ENCODE peak calls at places on chromosomes 11 and 22, in five cellular contexts. L is sigmoid colon, D is tibial nerve, Q is thyroid gland, G is testis. I is an unnamed sample.

GRCh38 chr11:70076461-70076931 is 1.6 kb upstream of the ANO1 start:
- DNase-seq in L (peak), D (no peak), Q (peak), G (no peak), I (peak)

GRCh38 chr11:14308897-14309387 is 50.0 kb downstream of the RRAS2 start:
- DNase-seq in L (no peak), D (no peak), Q (no peak), G (no peak), I (no peak)

GRCh38 chr11:126817096-126817495 is 183.5 kb downstream of the KIRREL3 start:
- DNase-seq in L (no peak), D (no peak), Q (no peak), G (no peak), I (no peak)

GRCh38 chr11:72553748-72554147 is 119.4 kb upstream of the CLPB start:
- DNase-seq in L (no peak), D (no peak), Q (no peak), G (no peak), I (no peak)

GRCh38 chr11:46541593-46542371 is 52.0 kb downstream of the AMBRA1 start:
- DNase-seq in L (no peak), D (no peak), Q (peak), G (peak), I (peak)

GRCh38 chr22:47236718-47237117 is 474.3 kb downstream of the TBC1D22A start:
- DNase-seq in L (no peak), D (no peak), Q (no peak), G (no peak), I (no peak)

GRCh38 chr11:73334244-73335203 is 26.4 kb downstream of the ARHGEF17 start:
- DNase-seq in L (peak), D (peak), Q (peak), G (peak), I (peak)

GRCh38 chr11:11535611-11536010 is 86.2 kb downstream of the GALNT18 start:
- DNase-seq in L (no peak), D (no peak), Q (no peak), G (no peak), I (no peak)

GRCh38 chr22:48037618-48038017 is 1275.2 kb downstream of the TBC1D22A start:
- DNase-seq in L (no peak), D (no peak), Q (no peak), G (no peak), I (no peak)

GRCh38 chr22:39877079-39877682 is 16.4 kb downstream of the ENTHD1 start:
- DNase-seq in L (no peak), D (no peak), Q (no peak), G (no peak), I (no peak)

GRCh38 chr11:122115520-122116343 is at the start of gene BLID:
- DNase-seq in L (peak), D (peak), Q (peak), G (peak), I (no peak)

GRCh38 chr11:69307421-69307820 is 13.5 kb downstream of the MYEOV start:
- DNase-seq in L (peak), D (no peak), Q (no peak), G (no peak), I (no peak)

GRCh38 chr22:41445171-41446056 is 1.2 kb downstream of the TOB2 start:
- DNase-seq in L (peak), D (no peak), Q (peak), G (peak), I (no peak)

GRCh38 chr11:116110356-116110755 is 606.1 kb upstream of the CADM1 start:
- DNase-seq in L (no peak), D (no peak), Q (no peak), G (no peak), I (no peak)

GRCh38 chr11:108592591-108593213 is 866 bp downstream of the EXPH5 start:
- DNase-seq in L (no peak), D (no peak), Q (peak), G (peak), I (no peak)

GRCh38 chr22:19374410-19374809 is 57.1 kb downstream of the HIRA start:
- DNase-seq in L (no peak), D (no peak), Q (no peak), G (no peak), I (no peak)

GRCh38 chr11:386483-386882 is 7.5 kb upstream of the PKP3 start:
- DNase-seq in L (no peak), D (no peak), Q (no peak), G (no peak), I (no peak)

GRCh38 chr11:384511-384910 is 9.5 kb upstream of the PKP3 start:
- DNase-seq in L (no peak), D (no peak), Q (no peak), G (no peak), I (no peak)

GRCh38 chr11:383431-383830 is 10.6 kb upstream of the PKP3 start:
- DNase-seq in L (no peak), D (no peak), Q (no peak), G (no peak), I (no peak)

GRCh38 chr11:387193-387793 is 6.7 kb upstream of the PKP3 start:
- DNase-seq in L (no peak), D (no peak), Q (no peak), G (no peak), I (no peak)

GRCh38 chr11:385594-386351 is 8.2 kb upstream of the PKP3 start:
- DNase-seq in L (no peak), D (no peak), Q (no peak), G (no peak), I (no peak)
- H3K4me3 ChIP-seq in L (no peak), D (no peak), Q (no peak), G (no peak), I (no peak)

GRCh38 chr11:76236092-76237026 is 30.1 kb upstream of the WNT11 start:
- DNase-seq in L (peak), D (peak), Q (no peak), G (peak), I (no peak)

GRCh38 chr11:76234704-76235232 is 28.5 kb upstream of the WNT11 start:
- DNase-seq in L (peak), D (peak), Q (peak), G (no peak), I (peak)

GRCh38 chr11:76233936-76234703 is 27.8 kb upstream of the WNT11 start:
- DNase-seq in L (peak), D (peak), Q (peak), G (peak), I (no peak)

GRCh38 chr11:76237041-76237649 is 30.8 kb upstream of the WNT11 start:
- DNase-seq in L (no peak), D (no peak), Q (no peak), G (no peak), I (no peak)

GRCh38 chr11:76235233-76236091 is 29.2 kb upstream of the WNT11 start:
- DNase-seq in L (peak), D (peak), Q (peak), G (peak), I (peak)
- TF ChIP-seq POLR2A in L (peak), D (peak), Q (no peak), G (no peak), I (no peak)

GRCh38 chr22:30385913-30386312 is 1.3 kb downstream of the RNF215 start:
- DNase-seq in L (no peak), D (no peak), Q (no peak), G (no peak), I (no peak)
- H3K4me3 ChIP-seq in L (no peak), D (no peak), Q (no peak), G (no peak), I (no peak)

GRCh38 chr22:32672542-32672941 is 129.0 kb upstream of the TIMP3 start:
- DNase-seq in L (no peak), D (no peak), Q (no peak), G (no peak), I (no peak)
- TF ChIP-seq POLR2A in L (no peak), D (no peak), Q (no peak), G (no peak), I (no peak)

GRCh38 chr11:61799665-61800284 is 7.1 kb downstream of the FEN1 start:
- DNase-seq in L (no peak), D (no peak), Q (no peak), G (no peak), I (no peak)
- H3K4me3 ChIP-seq in L (no peak), D (no peak), Q (no peak), G (no peak), I (no peak)

I was measured in breast epithelium.